ENCODE peak calls at places on chromosome 1, in four cellular contexts. Q, O, W and H are unnamed samples.
A peak's percentile ranks its signal among the peaks of the same experiment; 100 is the strongest.

GRCh38 chr1:183735069-183735860 is 69.7 kb upstream of the RGL1 start:
- DNase-seq in Q (no peak), O (no peak), W (no peak), H (no peak)

GRCh38 chr1:204130178-204130577 is 21.7 kb downstream of the ETNK2 start:
- DNase-seq in O (peak; percentile 80), W (no peak), Q (no peak), H (no peak)

GRCh38 chr1:233607252-233608119 is 6.4 kb upstream of the KCNK1 start:
- DNase-seq in O (no peak), Q (no peak), W (no peak), H (no peak)

GRCh38 chr1:60470231-60470630 is 396.7 kb upstream of the C1orf87 start:
- DNase-seq in O (no peak), Q (no peak), W (no peak), H (no peak)

GRCh38 chr1:214700381-214700780 is 97.4 kb downstream of the CENPF start:
- DNase-seq in O (no peak), W (no peak), Q (no peak), H (no peak)

GRCh38 chr1:51341876-51342496 is 11.6 kb upstream of the TTC39A start:
- DNase-seq in O (no peak), W (no peak), Q (peak; percentile 48), H (peak; percentile 11)

GRCh38 chr1:219564072-219564471 is 48.8 kb downstream of the ZC3H11B start:
- DNase-seq in O (no peak), W (no peak), Q (no peak), H (no peak)

GRCh38 chr1:85569122-85569521 is 11.4 kb upstream of the CCN1 start:
- DNase-seq in W (no peak), O (no peak), Q (no peak), H (no peak)

GRCh38 chr1:185670187-185670627 is 64.0 kb upstream of the HMCN1 start:
- DNase-seq in Q (no peak), O (no peak), W (no peak), H (no peak)

GRCh38 chr1:29969576-29969975 is 733.3 kb downstream of the PTPRU start:
- DNase-seq in W (no peak), Q (no peak), O (no peak), H (no peak)

GRCh38 chr1:156505679-156506298 is 5.2 kb upstream of the MEF2D start:
- DNase-seq in Q (no peak), O (no peak), W (no peak), H (no peak)

GRCh38 chr1:156502749-156503671 is 2.4 kb upstream of the MEF2D start:
- DNase-seq in Q (peak; percentile 49), W (peak; percentile 94), O (no peak), H (no peak)

GRCh38 chr1:156503672-156504055 is 3.1 kb upstream of the MEF2D start:
- DNase-seq in Q (no peak), W (no peak), O (no peak), H (no peak)

GRCh38 chr1:156504821-156505678 is 4.5 kb upstream of the MEF2D start:
- DNase-seq in W (peak; percentile 98), Q (peak; percentile 90), O (peak; percentile 92), H (peak; percentile 93)

DNA sequence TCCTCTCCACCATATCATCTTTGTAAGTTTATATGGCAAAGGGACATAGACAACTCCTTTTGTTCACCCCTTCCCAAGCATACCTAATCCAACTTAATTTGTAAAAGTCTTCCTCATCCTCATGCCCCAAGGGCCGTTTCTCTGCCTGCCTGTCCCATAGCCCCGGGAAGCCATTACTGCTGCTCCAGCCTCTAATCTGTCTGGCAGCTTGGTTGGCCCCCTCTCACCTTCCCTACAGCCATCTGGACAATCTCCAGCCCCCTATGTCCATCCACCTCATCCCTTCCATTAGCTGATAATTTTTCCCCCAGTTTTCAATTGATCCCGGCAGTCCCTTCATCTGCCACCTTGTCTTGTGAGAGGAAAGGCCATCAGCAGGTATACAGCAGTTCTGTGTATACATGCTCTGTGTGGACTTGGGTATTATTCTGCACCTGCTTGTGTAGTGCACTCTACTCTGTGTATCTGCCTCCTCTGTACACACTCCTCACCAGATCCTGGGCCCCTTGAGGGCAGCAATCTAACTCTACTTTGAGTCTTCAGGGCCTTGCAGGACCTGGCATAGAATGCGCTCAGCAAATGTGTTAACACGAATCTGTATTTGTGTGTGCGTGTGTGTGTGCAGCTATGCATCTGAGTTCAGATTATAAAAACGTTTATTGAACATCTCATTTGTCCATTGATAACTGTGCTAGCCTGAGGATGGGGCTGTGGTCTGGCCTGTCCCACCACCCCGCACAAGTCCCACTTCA is 3.7 kb upstream of the MEF2D start:
- DNase-seq in O (no peak), W (no peak), Q (no peak), H (no peak)
- TF ChIP-seq YY1 in O (no peak), W (no peak), Q (peak; percentile 26), H (no peak)

DNA sequence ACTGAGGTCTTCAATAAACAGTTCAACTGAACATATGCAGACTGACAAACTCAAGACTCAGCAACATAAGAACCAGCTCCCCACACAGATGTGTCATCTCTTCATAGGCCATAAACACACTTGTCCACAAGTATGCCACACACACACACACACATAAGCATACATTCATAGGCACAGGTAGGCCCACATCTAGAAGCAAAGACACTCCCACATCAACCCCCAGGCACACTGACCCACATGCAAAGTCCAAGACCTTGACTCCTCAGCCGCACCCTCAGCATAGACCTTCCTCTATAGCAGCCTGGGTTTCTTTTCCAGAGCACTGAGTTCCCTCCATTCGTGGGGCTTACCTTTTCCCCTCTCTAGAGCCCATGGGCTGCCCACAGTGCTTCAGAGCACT is 1.4 kb downstream of the LAD1 start:
- DNase-seq in W (no peak), O (no peak), Q (no peak), H (no peak)
- TF ChIP-seq YY1 in W (no peak), O (no peak), Q (no peak), H (no peak)

DNA sequence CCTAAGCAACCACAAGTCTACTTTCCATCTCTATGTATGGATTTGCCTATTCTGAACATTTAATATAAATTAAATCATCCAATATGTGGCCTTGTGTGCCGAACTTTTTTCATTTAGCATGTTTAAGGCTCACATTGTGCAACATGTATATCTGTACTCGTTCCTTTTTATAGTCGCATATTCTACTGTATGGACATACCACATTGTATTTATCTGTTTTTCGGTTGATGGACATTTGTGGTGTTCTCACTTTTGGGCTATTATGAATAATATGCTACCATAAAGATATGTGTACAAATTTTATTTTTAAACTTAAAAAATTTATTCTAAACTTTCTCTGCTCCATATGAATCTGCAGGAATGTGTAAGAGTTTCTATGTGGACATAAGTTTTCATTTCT is 13.0 kb downstream of the ZYG11A start:
- DNase-seq in O (no peak), Q (no peak), W (no peak), H (no peak)
- TF ChIP-seq YY1 in O (no peak), Q (no peak), W (no peak), H (no peak)

DNA sequence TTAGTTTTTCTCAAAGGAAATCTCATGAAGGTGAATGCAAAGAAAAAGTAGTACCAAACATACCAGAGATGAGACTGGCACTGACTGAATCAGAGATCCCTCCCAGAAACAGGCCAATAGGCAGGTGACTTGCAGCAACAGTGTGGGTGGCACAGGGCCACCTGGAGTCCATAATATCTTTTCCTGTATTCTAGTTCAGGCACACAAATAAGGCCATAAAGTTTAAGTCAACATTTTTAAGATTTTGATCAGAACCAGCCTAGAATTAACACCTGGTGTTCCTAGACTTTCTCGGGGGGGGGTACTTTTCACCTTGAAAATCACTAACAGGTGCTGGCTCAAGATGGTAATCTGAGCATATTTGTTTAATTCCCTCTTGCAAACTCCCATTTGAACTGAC is 19.1 kb downstream of the SDE2 start:
- DNase-seq in W (no peak), O (no peak), Q (no peak), H (no peak)
- TF ChIP-seq YY1 in W (no peak), O (no peak), Q (no peak), H (no peak)